ENCODE peak calls at places on chromosomes 5 and 9, in nine cellular contexts. One of them, this sample, is unnamed.

GRCh38 chr9:103301051-103301450 is 305.9 kb downstream of the CYLC2 start:
- DNase-seq in uterus: no peak
- DNase-seq in PC-3: no peak
- DNase-seq in hepatocyte: no peak
- DNase-seq in upper lobe of right lung: no peak
- DNase-seq in stomach: no peak
- DNase-seq in HCT116: no peak
- DNase-seq in SJSA1: no peak
- DNase-seq in body of pancreas: no peak
- DNase-seq in this sample: peak; percentile 1

GRCh38 chr9:129406278-129407225 is 214.3 kb downstream of the C9orf50 start:
- DNase-seq in SJSA1: no peak
- DNase-seq in uterus: peak; percentile 67
- DNase-seq in HCT116: peak; percentile 73
- DNase-seq in upper lobe of right lung: no peak
- DNase-seq in hepatocyte: no peak
- DNase-seq in PC-3: peak; percentile 73
- DNase-seq in body of pancreas: no peak
- DNase-seq in stomach: peak; percentile 67
- DNase-seq in this sample: peak; percentile 81

GRCh38 chr5:178331491-178331981 is 98.9 kb upstream of the PHYKPL start:
- DNase-seq in upper lobe of right lung: peak; percentile 75
- DNase-seq in SJSA1: no peak
- DNase-seq in PC-3: peak; percentile 64
- DNase-seq in uterus: peak; percentile 31
- DNase-seq in hepatocyte: peak; percentile 68
- DNase-seq in HCT116: no peak
- DNase-seq in stomach: peak; percentile 84
- DNase-seq in body of pancreas: peak; percentile 57
- DNase-seq in this sample: peak; percentile 73

GRCh38 chr5:53512539-53512938 is 32.1 kb downstream of the FST start:
- DNase-seq in SJSA1: no peak
- DNase-seq in stomach: no peak
- DNase-seq in HCT116: no peak
- DNase-seq in hepatocyte: no peak
- DNase-seq in upper lobe of right lung: no peak
- DNase-seq in uterus: no peak
- DNase-seq in body of pancreas: no peak
- DNase-seq in PC-3: no peak
- DNase-seq in this sample: no peak

GRCh38 chr9:134661791-134662142 is 20.2 kb downstream of the COL5A1 start:
- DNase-seq in SJSA1: no peak
- DNase-seq in HCT116: no peak
- DNase-seq in upper lobe of right lung: peak; percentile 37
- DNase-seq in uterus: peak; percentile 79
- DNase-seq in hepatocyte: peak; percentile 69
- DNase-seq in stomach: no peak
- DNase-seq in body of pancreas: no peak
- DNase-seq in PC-3: no peak
- DNase-seq in this sample: no peak

GRCh38 chr5:53302524-53302923 is 177.9 kb upstream of the FST start:
- DNase-seq in PC-3: no peak
- DNase-seq in upper lobe of right lung: no peak
- DNase-seq in SJSA1: no peak
- DNase-seq in body of pancreas: no peak
- DNase-seq in HCT116: no peak
- DNase-seq in stomach: no peak
- DNase-seq in hepatocyte: no peak
- DNase-seq in uterus: no peak
- DNase-seq in this sample: no peak

GRCh38 chr5:118984602-118985001 is 3.7 kb downstream of the DTWD2 start:
- DNase-seq in hepatocyte: no peak
- DNase-seq in PC-3: peak; percentile 16
- DNase-seq in upper lobe of right lung: no peak
- DNase-seq in stomach: no peak
- DNase-seq in body of pancreas: no peak
- DNase-seq in uterus: no peak
- DNase-seq in HCT116: no peak
- DNase-seq in SJSA1: no peak
- DNase-seq in this sample: no peak

GRCh38 chr5:35672995-35673394 is 55.3 kb downstream of the SPEF2 start:
- DNase-seq in uterus: no peak
- DNase-seq in body of pancreas: no peak
- DNase-seq in HCT116: no peak
- DNase-seq in SJSA1: no peak
- DNase-seq in stomach: no peak
- DNase-seq in upper lobe of right lung: no peak
- DNase-seq in PC-3: no peak
- DNase-seq in hepatocyte: no peak
- DNase-seq in this sample: no peak

GRCh38 chr5:56088431-56088949 is 93.7 kb upstream of the IL6ST start:
- DNase-seq in upper lobe of right lung: no peak
- DNase-seq in PC-3: no peak
- DNase-seq in body of pancreas: no peak
- DNase-seq in HCT116: no peak
- DNase-seq in uterus: no peak
- DNase-seq in stomach: no peak
- DNase-seq in hepatocyte: no peak
- DNase-seq in SJSA1: no peak
- DNase-seq in this sample: no peak

GRCh38 chr5:120160120-120160895 is 303.8 kb upstream of the PRR16 start:
- DNase-seq in hepatocyte: no peak
- DNase-seq in upper lobe of right lung: no peak
- DNase-seq in body of pancreas: no peak
- DNase-seq in uterus: no peak
- DNase-seq in stomach: no peak
- DNase-seq in SJSA1: no peak
- DNase-seq in PC-3: peak; percentile 89
- DNase-seq in HCT116: no peak
- DNase-seq in this sample: no peak

GRCh38 chr5:142792865-142793232 is 22.7 kb downstream of the ARHGAP26 start:
- DNase-seq in body of pancreas: no peak
- DNase-seq in SJSA1: no peak
- DNase-seq in HCT116: no peak
- DNase-seq in upper lobe of right lung: no peak
- DNase-seq in stomach: no peak
- DNase-seq in hepatocyte: no peak
- DNase-seq in uterus: no peak
- DNase-seq in PC-3: no peak
- DNase-seq in this sample: no peak

GRCh38 chr5:157857821-157858526 is 971 bp downstream of the CLINT1 start:
- DNase-seq in uterus: no peak
- DNase-seq in upper lobe of right lung: no peak
- DNase-seq in HCT116: no peak
- DNase-seq in stomach: no peak
- DNase-seq in PC-3: peak; percentile 25
- DNase-seq in hepatocyte: no peak
- DNase-seq in SJSA1: no peak
- DNase-seq in body of pancreas: no peak
- DNase-seq in this sample: peak; percentile 49

GRCh38 chr9:71285191-71285656 is 163.8 kb upstream of the TRPM3 start:
- DNase-seq in stomach: no peak
- DNase-seq in PC-3: peak; percentile 72
- DNase-seq in upper lobe of right lung: no peak
- DNase-seq in SJSA1: no peak
- DNase-seq in uterus: no peak
- DNase-seq in HCT116: peak; percentile 43
- DNase-seq in body of pancreas: peak; percentile 39
- DNase-seq in hepatocyte: peak; percentile 81
- DNase-seq in this sample: peak; percentile 72

GRCh38 chr9:130343445-130343918 is 77.9 kb downstream of the HMCN2 start:
- DNase-seq in PC-3: no peak
- DNase-seq in stomach: no peak
- DNase-seq in hepatocyte: no peak
- DNase-seq in body of pancreas: no peak
- DNase-seq in HCT116: no peak
- DNase-seq in uterus: no peak
- DNase-seq in SJSA1: no peak
- DNase-seq in upper lobe of right lung: no peak
- DNase-seq in this sample: no peak

GRCh38 chr9:124696101-124696500 is 75.0 kb downstream of the NR6A1 start:
- DNase-seq in body of pancreas: no peak
- DNase-seq in uterus: no peak
- DNase-seq in HCT116: no peak
- DNase-seq in upper lobe of right lung: no peak
- DNase-seq in stomach: no peak
- DNase-seq in PC-3: no peak
- DNase-seq in hepatocyte: no peak
- DNase-seq in SJSA1: no peak
- DNase-seq in this sample: no peak

GRCh38 chr5:149201121-149201637 is 59.9 kb downstream of the ABLIM3 start:
- DNase-seq in uterus: no peak
- DNase-seq in body of pancreas: no peak
- DNase-seq in hepatocyte: no peak
- DNase-seq in PC-3: no peak
- DNase-seq in SJSA1: no peak
- DNase-seq in upper lobe of right lung: no peak
- DNase-seq in HCT116: no peak
- DNase-seq in stomach: no peak
- DNase-seq in this sample: no peak

GRCh38 chr9:107681988-107682387 is 192.4 kb upstream of the KLF4 start:
- DNase-seq in stomach: no peak
- DNase-seq in body of pancreas: no peak
- DNase-seq in hepatocyte: no peak
- DNase-seq in PC-3: no peak
- DNase-seq in uterus: no peak
- DNase-seq in upper lobe of right lung: no peak
- DNase-seq in HCT116: no peak
- DNase-seq in SJSA1: no peak
- DNase-seq in this sample: no peak

GRCh38 chr9:107685399-107685798 is 195.8 kb upstream of the KLF4 start:
- DNase-seq in upper lobe of right lung: no peak
- DNase-seq in hepatocyte: no peak
- DNase-seq in uterus: no peak
- DNase-seq in PC-3: no peak
- DNase-seq in body of pancreas: no peak
- DNase-seq in SJSA1: no peak
- DNase-seq in stomach: no peak
- DNase-seq in HCT116: no peak
- DNase-seq in this sample: no peak

GRCh38 chr9:107683566-107683965 is 194.0 kb upstream of the KLF4 start:
- DNase-seq in PC-3: no peak
- DNase-seq in upper lobe of right lung: no peak
- DNase-seq in HCT116: no peak
- DNase-seq in stomach: no peak
- DNase-seq in hepatocyte: peak; percentile 49
- DNase-seq in SJSA1: no peak
- DNase-seq in uterus: no peak
- DNase-seq in body of pancreas: no peak
- DNase-seq in this sample: peak; percentile 82

GRCh38 chr9:107685901-107686300 is 196.3 kb upstream of the KLF4 start:
- DNase-seq in stomach: no peak
- DNase-seq in HCT116: no peak
- DNase-seq in hepatocyte: no peak
- DNase-seq in SJSA1: no peak
- DNase-seq in body of pancreas: no peak
- DNase-seq in PC-3: no peak
- DNase-seq in uterus: no peak
- DNase-seq in upper lobe of right lung: no peak
- DNase-seq in this sample: no peak

DNA sequence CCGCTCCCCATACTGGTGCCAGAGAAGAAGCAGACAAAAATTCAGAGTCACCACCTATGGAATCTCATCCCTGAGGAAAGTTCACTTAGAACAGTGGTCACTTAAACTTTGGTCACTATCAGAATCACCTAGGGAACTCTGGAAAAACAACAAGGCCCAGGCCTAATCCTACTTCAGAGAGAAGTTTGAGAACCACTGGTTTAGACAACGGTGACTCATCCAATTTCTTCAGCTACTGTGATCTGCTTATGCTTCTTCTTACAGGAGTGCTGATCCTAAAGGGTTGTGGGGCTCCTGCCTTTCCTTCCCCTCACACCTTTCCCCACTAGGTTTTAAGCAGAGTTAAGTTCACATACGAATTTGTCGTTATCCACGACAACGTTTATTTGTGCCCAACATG is 194.7 kb upstream of the KLF4 start:
- DNase-seq in stomach: no peak
- DNase-seq in SJSA1: no peak
- DNase-seq in upper lobe of right lung: no peak
- DNase-seq in PC-3: no peak
- DNase-seq in HCT116: no peak
- DNase-seq in hepatocyte: peak; percentile 60
- DNase-seq in body of pancreas: no peak
- DNase-seq in uterus: no peak
- DNase-seq in this sample: no peak
- H3K27me3 ChIP-seq in stomach: no peaks in the 10 kb centered on the region
- H3K27me3 ChIP-seq in SJSA1: no peaks in the 10 kb centered on the region
- H3K27me3 ChIP-seq in upper lobe of right lung: no peaks in the 10 kb centered on the region
- H3K27me3 ChIP-seq in PC-3: no peaks in the 10 kb centered on the region
- H3K27me3 ChIP-seq in HCT116: no peaks in the 10 kb centered on the region
- H3K27me3 ChIP-seq in hepatocyte: no peaks in the 10 kb centered on the region
- H3K27me3 ChIP-seq in body of pancreas: no peaks in the 10 kb centered on the region
- H3K27me3 ChIP-seq in uterus: no peaks in the 10 kb centered on the region
- H3K27me3 ChIP-seq in this sample: no peaks in the 10 kb centered on the region

GRCh38 chr9:36935332-36935731 is 98.7 kb downstream of the PAX5 start:
- DNase-seq in stomach: no peak
- DNase-seq in body of pancreas: no peak
- DNase-seq in hepatocyte: no peak
- DNase-seq in HCT116: no peak
- DNase-seq in SJSA1: peak; percentile 28
- DNase-seq in uterus: no peak
- DNase-seq in upper lobe of right lung: no peak
- DNase-seq in PC-3: no peak
- DNase-seq in this sample: no peak
- H3K36me3 ChIP-seq in stomach: no peaks in the 10 kb centered on the region
- H3K36me3 ChIP-seq in body of pancreas: no peaks in the 10 kb centered on the region
- H3K36me3 ChIP-seq in hepatocyte: no peaks in the 10 kb centered on the region
- H3K36me3 ChIP-seq in HCT116: no peaks in the 10 kb centered on the region
- H3K36me3 ChIP-seq in SJSA1: no peaks in the 10 kb centered on the region
- H3K36me3 ChIP-seq in uterus: no peaks in the 10 kb centered on the region
- H3K36me3 ChIP-seq in upper lobe of right lung: no peaks in the 10 kb centered on the region
- H3K36me3 ChIP-seq in PC-3: no peaks in the 10 kb centered on the region
- H3K36me3 ChIP-seq in this sample: no peaks in the 10 kb centered on the region

GRCh38 chr5:73747696-73748380 is 121.8 kb downstream of the ARHGEF28 start:
- DNase-seq in body of pancreas: no peak
- DNase-seq in SJSA1: no peak
- DNase-seq in uterus: no peak
- DNase-seq in hepatocyte: no peak
- DNase-seq in HCT116: no peak
- DNase-seq in upper lobe of right lung: no peak
- DNase-seq in stomach: no peak
- DNase-seq in PC-3: no peak
- DNase-seq in this sample: no peak
- H3K4me3 ChIP-seq in body of pancreas: no peak overlapping the region
- H3K4me3 ChIP-seq in SJSA1: no peak overlapping the region
- H3K4me3 ChIP-seq in uterus: no peak overlapping the region
- H3K4me3 ChIP-seq in hepatocyte: no peak overlapping the region
- H3K4me3 ChIP-seq in HCT116: no peak overlapping the region
- H3K4me3 ChIP-seq in upper lobe of right lung: no peak overlapping the region
- H3K4me3 ChIP-seq in stomach: no peak overlapping the region
- H3K4me3 ChIP-seq in PC-3: no peak overlapping the region
- H3K4me3 ChIP-seq in this sample: no peak overlapping the region

DNA sequence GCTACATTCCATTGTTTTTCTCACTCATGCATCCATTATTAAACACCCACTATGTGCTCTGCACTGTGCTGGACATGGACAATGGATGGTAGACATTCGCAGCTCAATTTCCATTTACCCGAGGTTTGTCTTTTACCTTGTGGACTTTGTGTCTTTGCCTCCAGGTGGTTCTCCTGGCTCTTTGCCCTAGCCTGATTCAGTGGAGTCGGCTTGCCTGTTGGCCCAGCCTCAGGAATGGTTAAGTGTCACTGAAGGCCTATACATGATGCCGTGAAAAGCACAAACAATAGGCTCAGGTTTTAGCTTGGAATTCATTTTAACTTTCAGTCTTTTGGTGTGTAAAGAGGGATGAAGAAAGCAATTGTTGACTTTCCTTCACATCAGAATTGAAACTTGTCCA is 16.5 kb upstream of the DMRT3 start:
- DNase-seq in HCT116: no peak
- DNase-seq in upper lobe of right lung: no peak
- DNase-seq in stomach: no peak
- DNase-seq in uterus: no peak
- DNase-seq in hepatocyte: no peak
- DNase-seq in SJSA1: no peak
- DNase-seq in body of pancreas: peak; percentile 49
- DNase-seq in PC-3: peak; percentile 68
- DNase-seq in this sample: peak; percentile 45
- H3K27me3 ChIP-seq in HCT116: peaks cover 28% of the 10 kb centered on the region
- H3K27me3 ChIP-seq in upper lobe of right lung: peaks cover 66% of the 10 kb centered on the region
- H3K27me3 ChIP-seq in stomach: no peaks in the 10 kb centered on the region
- H3K27me3 ChIP-seq in uterus: peaks cover 8% of the 10 kb centered on the region
- H3K27me3 ChIP-seq in hepatocyte: peaks cover 61% of the 10 kb centered on the region
- H3K27me3 ChIP-seq in SJSA1: no peaks in the 10 kb centered on the region
- H3K27me3 ChIP-seq in body of pancreas: no peaks in the 10 kb centered on the region
- H3K27me3 ChIP-seq in PC-3: peaks cover 32% of the 10 kb centered on the region
- H3K27me3 ChIP-seq in this sample: no peaks in the 10 kb centered on the region